ENCODE peak calls at places on chromosomes 1 and 21, in four cellular contexts. I, G, M and Z are unnamed samples.

GRCh38 chr1:40944326-40944725 is 35.2 kb upstream of the CTPS1 start:
- DNase-seq in M (no peak), I (no peak), G (peak), Z (no peak)

GRCh38 chr1:231020139-231020601 is 19.9 kb downstream of the FAM89A start:
- DNase-seq in G (peak), I (no peak), M (no peak), Z (no peak)

GRCh38 chr1:240350910-240351331 is 259.2 kb downstream of the FMN2 start:
- DNase-seq in M (no peak), I (no peak), G (peak), Z (no peak)

GRCh38 chr1:182608236-182608635 is 4.0 kb upstream of the RGS16 start:
- DNase-seq in I (no peak), M (no peak), G (no peak), Z (no peak)

GRCh38 chr1:156444407-156445001 is 56.1 kb downstream of the MEF2D start:
- DNase-seq in M (peak), G (peak), I (no peak), Z (peak)

GRCh38 chr1:55717111-55717510 is 501.9 kb upstream of the USP24 start:
- DNase-seq in I (no peak), G (no peak), M (no peak), Z (no peak)

GRCh38 chr1:53557830-53558784 is 98.9 kb downstream of the DMRTB1 start:
- DNase-seq in G (no peak), I (no peak), M (no peak), Z (no peak)

GRCh38 chr1:231750296-231750695 is 123.7 kb downstream of the DISC1 start:
- DNase-seq in G (no peak), M (no peak), I (no peak), Z (no peak)

GRCh38 chr1:5770981-5771765 is 221.1 kb downstream of the NPHP4 start:
- DNase-seq in I (no peak), G (peak), M (no peak), Z (no peak)

GRCh38 chr1:119742193-119742592 is 26.5 kb downstream of the HMGCS2 start:
- DNase-seq in G (peak), M (no peak), I (no peak), Z (no peak)

GRCh38 chr1:27403065-27403726 is 10.8 kb downstream of the GPR3 start:
- DNase-seq in G (no peak), I (peak), M (peak), Z (peak)

GRCh38 chr1:39293375-39294070 is 89.0 kb downstream of the MACF1 start:
- DNase-seq in G (peak), I (no peak), M (no peak), Z (no peak)

GRCh38 chr1:226123591-226124471 is 61.3 kb downstream of the H3-3A start:
- DNase-seq in G (peak), M (no peak), I (no peak), Z (no peak)

GRCh38 chr1:39540504-39541031 is 36.0 kb downstream of the PABPC4 start:
- DNase-seq in G (no peak), M (no peak), I (no peak), Z (no peak)

GRCh38 chr1:220748091-220748934 is at the start of gene MTARC2:
- DNase-seq in M (peak), I (no peak), G (peak), Z (peak)

GRCh38 chr21:23217597-23217996 is 2219.4 kb downstream of the NCAM2 start:
- DNase-seq in M (no peak), I (no peak), G (no peak), Z (no peak)

GRCh38 chr1:157279157-157280140 is 141.3 kb upstream of the ETV3 start:
- DNase-seq in G (no peak), M (no peak), I (no peak), Z (no peak)

GRCh38 chr1:196002906-196003305 is 605.3 kb downstream of the KCNT2 start:
- DNase-seq in G (peak), M (no peak), I (no peak), Z (no peak)

GRCh38 chr1:100622966-100623762 is 85.2 kb downstream of the GPR88 start:
- DNase-seq in I (no peak), G (peak), M (no peak), Z (no peak)

GRCh38 chr21:41758550-41758949 is 8.3 kb downstream of the RIPK4 start:
- DNase-seq in G (peak), I (no peak), M (no peak), Z (no peak)

GRCh38 chr1:244757091-244757939 is 78.1 kb upstream of the COX20 start:
- DNase-seq in G (peak), M (no peak), I (no peak), Z (no peak)

GRCh38 chr21:23804866-23805265 is 1802.4 kb downstream of the MRPL39 start:
- DNase-seq in I (no peak), M (no peak), G (no peak), Z (no peak)

GRCh38 chr21:37232274-37233018 is 34.7 kb downstream of the VPS26C start:
- DNase-seq in I (no peak), M (no peak), G (no peak), Z (no peak)

GRCh38 chr1:222048030-222048632 is 306.2 kb upstream of the DUSP10 start:
- DNase-seq in G (peak), M (no peak), I (no peak), Z (peak)

GRCh38 chr1:1217621-1218523 is 3.9 kb upstream of the TNFRSF4 start:
- DNase-seq in M (no peak), G (peak), I (no peak), Z (no peak)